ENCODE peak calls at places on chromosomes 3 and 15, in five cellular contexts. O, U, K, C and N are unnamed samples.

GRCh38 chr3:70554170-70554569 is 241.7 kb upstream of the MDFIC2 start:
- DNase-seq in O (no peak), U (peak), K (no peak), C (peak), N (no peak)

GRCh38 chr3:156816091-156816793 is 9.9 kb upstream of the LEKR1 start:
- DNase-seq in O (no peak), U (peak), C (peak), K (peak), N (no peak)

GRCh38 chr15:49688135-49688790 is 67.4 kb downstream of the DTWD1 start:
- DNase-seq in U (no peak), K (no peak), C (no peak), O (no peak), N (no peak)

GRCh38 chr3:108780235-108780634 is 23.0 kb upstream of the RETNLB start:
- DNase-seq in K (no peak), O (no peak), U (no peak), C (no peak), N (peak)

GRCh38 chr3:194245975-194246561 is 105.1 kb downstream of the CPN2 start:
- DNase-seq in K (no peak), C (no peak), U (no peak), O (no peak), N (no peak)

GRCh38 chr15:31251165-31251564 is 75.5 kb upstream of the KLF13 start:
- DNase-seq in O (no peak), U (no peak), K (no peak), C (no peak), N (no peak)

GRCh38 chr3:41330465-41330864 is 131.2 kb downstream of the CTNNB1 start:
- DNase-seq in C (no peak), O (no peak), K (no peak), U (no peak), N (no peak)

GRCh38 chr3:113697192-113698090 is 999 bp upstream of the USF3 start:
- DNase-seq in O (no peak), K (peak), C (peak), U (peak), N (peak)

GRCh38 chr3:190361791-190362190 is 26.2 kb upstream of the CLDN16 start:
- DNase-seq in K (no peak), U (no peak), O (no peak), C (no peak), N (no peak)

GRCh38 chr15:90358124-90359033 is 6.3 kb downstream of the ZNF774 start:
- DNase-seq in K (no peak), U (peak), C (peak), O (no peak), N (no peak)

GRCh38 chr3:167862104-167862785 is 126.7 kb downstream of the SERPINI1 start:
- DNase-seq in K (no peak), C (no peak), U (no peak), O (no peak), N (no peak)

GRCh38 chr3:45313743-45314403 is 74.5 kb upstream of the LARS2 start:
- DNase-seq in O (no peak), K (no peak), C (no peak), U (no peak), N (no peak)

GRCh38 chr3:10522646-10523303 is 17.4 kb upstream of the ATP2B2 start:
- DNase-seq in K (no peak), C (no peak), U (no peak), O (no peak), N (no peak)

GRCh38 chr3:10524270-10524669 is 18.9 kb upstream of the ATP2B2 start:
- DNase-seq in C (no peak), K (no peak), U (no peak), O (no peak), N (no peak)

GRCh38 chr3:10527295-10528016 is 22.1 kb upstream of the ATP2B2 start:
- DNase-seq in U (no peak), C (no peak), K (no peak), O (no peak), N (no peak)

GRCh38 chr3:10526366-10526765 is 21.0 kb upstream of the ATP2B2 start:
- DNase-seq in O (no peak), U (no peak), C (no peak), K (no peak), N (no peak)

DNA sequence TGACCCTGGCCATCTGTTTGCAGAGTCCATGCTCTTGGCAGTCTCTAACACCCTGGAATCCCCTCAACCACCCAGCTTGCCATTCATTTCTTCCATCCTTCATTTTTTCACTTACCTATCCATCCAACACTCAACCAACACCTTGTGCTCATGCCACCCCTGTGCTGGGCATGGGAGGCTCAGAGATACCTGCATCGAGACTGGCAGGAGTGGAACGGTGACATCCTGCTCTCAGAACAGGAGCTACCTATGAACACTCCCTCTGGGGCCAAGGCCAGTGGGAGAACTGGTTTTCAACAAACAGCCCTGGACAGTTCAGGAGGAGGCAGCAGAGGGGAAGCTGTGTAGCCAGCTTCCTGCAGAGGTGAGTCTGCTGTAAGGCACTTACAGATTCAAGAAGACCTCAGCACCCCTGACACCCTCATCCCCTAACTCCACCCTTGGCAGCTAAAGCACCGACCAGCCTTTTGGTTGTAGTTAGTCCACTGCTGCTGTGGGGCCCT is 19.5 kb upstream of the ATP2B2 start:
- DNase-seq in O (no peak), C (no peak), K (no peak), U (no peak), N (no peak)
- TF ChIP-seq EZH2phosphoT487 in O (no peak), C (no peak), K (no peak), U (no peak), N (no peak)

DNA sequence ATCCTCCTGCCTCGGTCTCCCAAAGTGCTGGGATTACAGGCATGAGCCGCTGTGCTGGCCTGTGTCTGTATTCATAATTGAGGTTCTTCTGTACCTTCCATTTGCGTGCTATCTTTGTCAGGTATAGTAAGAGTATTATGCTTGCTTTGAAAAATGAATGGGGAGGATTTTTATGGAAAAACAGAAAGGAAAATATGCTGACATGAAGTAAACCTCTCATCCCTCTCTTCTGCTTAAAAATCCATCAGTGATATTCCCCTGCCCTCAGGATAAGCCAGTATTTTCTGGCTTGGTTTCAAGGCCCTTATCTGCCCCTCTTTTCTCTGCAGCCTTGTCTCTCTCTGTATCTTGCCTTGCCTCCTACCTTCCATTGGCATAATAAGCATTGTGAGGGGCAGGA is 80.7 kb downstream of the NR1D2 start:
- DNase-seq in O (no peak), U (no peak), C (no peak), K (no peak), N (no peak)
- TF ChIP-seq EZH2phosphoT487 in O (no peak), U (no peak), C (no peak), K (no peak), N (no peak)

DNA sequence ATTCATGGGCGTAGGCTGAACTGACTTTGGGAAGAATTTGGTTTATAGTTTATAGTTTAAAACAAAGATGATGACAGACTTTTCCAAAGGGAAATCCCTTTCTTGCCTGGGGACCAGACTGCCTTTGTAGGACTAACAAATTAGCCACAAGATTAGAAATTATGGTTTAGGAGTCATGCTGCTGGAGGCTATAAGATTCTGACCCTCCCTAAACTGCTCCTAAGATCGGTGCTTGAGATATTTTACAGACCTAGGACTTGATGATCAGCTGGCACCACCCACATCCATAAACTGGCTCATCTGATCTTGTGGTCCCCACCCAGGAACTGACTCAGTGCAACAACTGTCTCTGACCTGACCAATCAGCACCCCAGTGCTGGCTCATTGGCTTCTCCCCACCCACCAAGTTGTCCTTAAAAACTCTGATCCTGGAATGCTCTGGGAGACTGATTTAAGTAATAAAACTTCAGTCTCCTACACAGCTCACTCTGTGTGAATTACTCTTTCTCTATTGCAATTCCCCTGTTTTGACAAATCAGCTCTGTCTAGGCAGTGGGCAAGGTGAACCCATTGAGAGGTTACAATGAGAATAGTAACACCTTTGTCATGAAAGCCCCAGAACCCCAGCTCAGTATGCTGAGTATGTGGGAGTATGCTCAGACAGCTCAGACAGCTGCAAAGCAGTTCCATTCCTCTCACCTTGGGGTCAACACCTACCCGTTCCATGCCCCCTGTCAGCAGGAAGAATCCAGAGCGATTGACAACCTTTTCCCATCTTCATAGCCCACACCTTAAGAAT is 51.6 kb upstream of the C15orf39 start:
- DNase-seq in O (peak), C (no peak), U (peak), K (no peak), N (no peak)
- TF ChIP-seq EZH2phosphoT487 in O (no peak), C (no peak), U (peak), K (no peak), N (no peak)

GRCh38 chr15:78599189-78599588 is 21.6 kb downstream of the CHRNA3 start:
- DNase-seq in O (no peak), U (peak), K (no peak), C (no peak), N (no peak)

GRCh38 chr15:78598348-78598747 is 22.4 kb downstream of the CHRNA3 start:
- DNase-seq in O (no peak), K (no peak), C (no peak), U (no peak), N (no peak)

GRCh38 chr15:78597583-78597982 is 23.2 kb downstream of the CHRNA3 start:
- DNase-seq in U (no peak), C (no peak), K (no peak), O (no peak), N (no peak)
- TF ChIP-seq EZH2phosphoT487 in U (no peak), C (no peak), K (no peak), O (no peak), N (no peak)

GRCh38 chr3:160163259-160163878 is 61.9 kb upstream of the C3orf80 start:
- DNase-seq in C (peak), O (peak), K (no peak), U (peak), N (peak)

GRCh38 chr3:160170409-160171370 is 54.5 kb upstream of the C3orf80 start:
- DNase-seq in U (no peak), K (no peak), C (no peak), O (no peak), N (peak)

GRCh38 chr3:160168290-160168689 is 56.9 kb upstream of the C3orf80 start:
- DNase-seq in K (no peak), C (no peak), O (no peak), U (no peak), N (no peak)

GRCh38 chr3:160174621-160175020 is 50.6 kb upstream of the C3orf80 start:
- DNase-seq in O (no peak), K (no peak), U (no peak), C (no peak), N (no peak)

GRCh38 chr3:160169139-160169830 is 55.9 kb upstream of the C3orf80 start:
- DNase-seq in C (no peak), U (peak), O (no peak), K (no peak), N (no peak)
- TF ChIP-seq EZH2phosphoT487 in C (no peak), U (no peak), O (no peak), K (no peak), N (no peak)